ENCODE peak calls at places on chromosomes 7 and 10, in six cellular contexts. D, O, K, M, H and T are unnamed samples.

GRCh38 chr10:73788864-73789658 is 3.7 kb downstream of the ZSWIM8 start:
- DNase-seq in O (no peak), H (no peak), M (no peak), K (no peak), D (no peak), T (no peak)

GRCh38 chr7:131249003-131249402 is 78.7 kb upstream of the MKLN1 start:
- DNase-seq in K (peak; percentile 97), O (peak; percentile 90), H (no peak), M (peak; percentile 62), D (peak; percentile 95), T (no peak)

GRCh38 chr7:84256481-84256880 is 61.9 kb upstream of the SEMA3A start:
- DNase-seq in H (no peak), M (no peak), K (no peak), O (no peak), D (no peak), T (no peak)

GRCh38 chr7:12889391-12889790 is 202.0 kb downstream of the ARL4A start:
- DNase-seq in H (no peak), M (no peak), D (peak; percentile 33), O (no peak), K (peak; percentile 55), T (no peak)

GRCh38 chr7:78529392-78529791 is 730.8 kb downstream of the PHTF2 start:
- DNase-seq in D (no peak), M (no peak), O (no peak), H (no peak), K (peak; percentile 2), T (no peak)

GRCh38 chr10:79178614-79179403 is 110.0 kb downstream of the ZMIZ1 start:
- DNase-seq in D (peak; percentile 86), K (peak; percentile 83), H (no peak), O (no peak), M (no peak), T (no peak)

GRCh38 chr7:151711435-151711872 is 165.5 kb downstream of the PRKAG2 start:
- DNase-seq in O (no peak), K (no peak), D (no peak), M (no peak), H (no peak), T (no peak)

GRCh38 chr7:25032774-25033743 is 53.1 kb upstream of the OSBPL3 start:
- DNase-seq in K (no peak), D (no peak), M (no peak), O (no peak), H (no peak), T (no peak)

GRCh38 chr10:121362026-121362425 is 236.2 kb downstream of the FGFR2 start:
- DNase-seq in K (no peak), D (no peak), H (peak; percentile 72), M (no peak), O (no peak), T (peak; percentile 31)

GRCh38 chr7:21754963-21755362 is 190.7 kb downstream of the CDCA7L start:
- DNase-seq in M (no peak), H (no peak), O (no peak), D (no peak), K (no peak), T (no peak)

GRCh38 chr7:87934699-87935372 is 785 bp downstream of the ADAM22 start:
- DNase-seq in H (no peak), D (peak; percentile 5), O (no peak), K (peak; percentile 18), M (no peak), T (no peak)

GRCh38 chr10:30098624-30099023 is 39.2 kb upstream of the JCAD start:
- DNase-seq in D (peak; percentile 64), K (peak; percentile 68), O (peak; percentile 89), M (no peak), H (no peak), T (no peak)

GRCh38 chr7:80563561-80564327 is 51.9 kb upstream of the GNAT3 start:
- DNase-seq in M (no peak), D (no peak), H (no peak), K (no peak), O (no peak), T (no peak)

GRCh38 chr7:117185124-117185523 is 137.7 kb downstream of the WNT2 start:
- DNase-seq in M (no peak), H (no peak), D (no peak), K (no peak), O (no peak), T (no peak)

GRCh38 chr7:117184367-117184766 is 138.5 kb downstream of the WNT2 start:
- DNase-seq in M (no peak), K (no peak), H (no peak), O (no peak), D (no peak), T (no peak)

GRCh38 chr7:117186631-117187030 is 136.2 kb downstream of the WNT2 start:
- DNase-seq in D (no peak), H (no peak), O (no peak), M (no peak), K (no peak), T (no peak)

GRCh38 chr7:117183729-117184128 is 139.1 kb downstream of the WNT2 start:
- DNase-seq in M (no peak), D (no peak), O (no peak), H (no peak), K (no peak), T (no peak)

DNA sequence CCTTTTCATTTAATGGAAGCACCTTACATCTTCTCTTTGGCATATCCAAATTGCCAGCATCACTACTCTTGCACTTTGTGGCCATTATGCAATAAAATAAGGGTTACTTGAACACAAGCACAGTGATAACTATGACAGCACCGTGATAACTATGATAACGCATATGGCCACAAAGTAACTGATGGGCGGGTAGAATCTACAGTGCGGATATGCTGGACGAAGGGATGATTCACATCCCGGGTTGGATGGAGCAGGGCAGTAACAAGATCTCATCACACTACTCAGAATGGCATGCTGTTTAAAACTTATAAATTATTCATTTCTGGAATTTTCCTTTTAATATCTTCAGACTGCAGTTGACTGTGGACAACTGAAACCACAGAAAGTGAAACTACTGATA is 136.6 kb downstream of the WNT2 start:
- DNase-seq in D (peak; percentile 55), H (no peak), M (no peak), K (peak; percentile 68), O (no peak), T (no peak)
- H3K4me3 ChIP-seq in D (no peak overlapping the region), H (no peak overlapping the region), M (no peak overlapping the region), K (no peak overlapping the region), O (no peak overlapping the region), T (no peak overlapping the region)

GRCh38 chr7:30312186-30312585 is 27.8 kb downstream of the ZNRF2 start:
- DNase-seq in D (no peak), H (no peak), K (no peak), O (no peak), M (no peak), T (no peak)

GRCh38 chr7:30309842-30310435 is 25.5 kb downstream of the ZNRF2 start:
- DNase-seq in D (no peak), H (no peak), O (no peak), M (no peak), K (no peak), T (no peak)

GRCh38 chr7:30308392-30308791 is 24.0 kb downstream of the ZNRF2 start:
- DNase-seq in M (no peak), O (no peak), H (no peak), D (no peak), K (no peak), T (no peak)

GRCh38 chr7:30309302-30309701 is 24.9 kb downstream of the ZNRF2 start:
- DNase-seq in M (no peak), O (no peak), D (no peak), K (no peak), H (no peak), T (no peak)

GRCh38 chr7:30310674-30311362 is 26.4 kb downstream of the ZNRF2 start:
- DNase-seq in K (no peak), D (no peak), O (no peak), M (no peak), H (no peak), T (no peak)
- TF ChIP-seq CTCF in K (no peak), D (no peak), O (no peak), M (no peak), H (no peak), T (no peak)

DNA sequence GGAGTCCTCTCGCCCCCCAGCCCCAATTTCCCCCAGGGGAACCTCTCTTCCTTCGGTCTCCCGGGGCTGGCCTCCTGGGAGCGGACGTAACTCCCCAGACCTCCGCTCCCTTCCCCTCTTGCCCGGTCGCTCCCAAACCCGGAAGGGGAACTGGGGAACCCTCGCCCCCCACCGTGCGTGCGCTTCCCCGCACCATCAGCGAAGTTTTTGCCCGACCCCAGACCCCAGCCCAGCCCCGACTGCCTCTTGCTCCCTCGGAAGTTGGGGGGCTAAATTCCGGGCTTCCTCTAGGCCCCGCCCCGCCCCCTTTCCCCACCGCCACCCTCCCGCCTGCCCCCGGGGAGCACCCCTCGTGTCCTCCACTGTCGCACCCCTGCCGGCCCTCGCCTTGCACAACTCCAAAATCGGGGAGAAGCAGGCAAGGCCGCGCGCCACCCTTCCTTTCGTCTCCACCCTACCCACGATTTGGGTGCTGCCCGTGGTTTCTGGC is 447 bp downstream of the GNB2 start:
- DNase-seq in K (peak; percentile 16), O (no peak), D (no peak), H (no peak), M (no peak), T (no peak)
- H3K4me3 ChIP-seq in K (peak overlapping the region; percentile 91), O (peak overlapping the region; percentile 97), D (peak overlapping the region; percentile 95), H (peak overlapping the region; percentile 99), M (peak overlapping the region; percentile 95), T (peak overlapping the region; percentile 94)

GRCh38 chr7:123635551-123636359 is 19.9 kb upstream of the LMOD2 start:
- DNase-seq in D (peak; percentile 76), O (no peak), M (no peak), H (no peak), K (peak; percentile 85), T (no peak)
- TF ChIP-seq CTCF in D (peak; percentile 64), O (peak; percentile 68), M (peak; percentile 64), H (no peak), K (peak; percentile 77), T (peak; percentile 73)

GRCh38 chr10:97407211-97407951 is 6.2 kb upstream of the RRP12 start:
- DNase-seq in K (peak; percentile 89), D (peak; percentile 86), H (peak; percentile 60), O (no peak), M (peak; percentile 47), T (peak; percentile 41)
- H3K4me3 ChIP-seq in K (peak overlapping the region; percentile 29), D (no peak overlapping the region), H (peak overlapping the region; percentile 5), O (no peak overlapping the region), M (no peak overlapping the region), T (no peak overlapping the region)